ENCODE peak calls at places on chromosome 22, in four cellular contexts. One of them, this sample, is unnamed.

GRCh38 chr22:30206964-30207363 is 39.6 kb downstream of the LIF start:
- DNase-seq in cardiac muscle cell: peak
- DNase-seq in adrenal gland: peak
- DNase-seq in KBM-7: no peak
- DNase-seq in this sample: no peak

GRCh38 chr22:40853961-40854360 is 2.5 kb downstream of the ST13 start:
- DNase-seq in cardiac muscle cell: no peak
- DNase-seq in adrenal gland: no peak
- DNase-seq in KBM-7: no peak
- DNase-seq in this sample: no peak

GRCh38 chr22:48829908-48830307 is 997.8 kb downstream of the BRD1 start:
- DNase-seq in cardiac muscle cell: no peak
- DNase-seq in adrenal gland: no peak
- DNase-seq in KBM-7: no peak
- DNase-seq in this sample: no peak

GRCh38 chr22:43148581-43148980 is 2.8 kb upstream of the TSPO start:
- DNase-seq in cardiac muscle cell: no peak
- DNase-seq in adrenal gland: no peak
- DNase-seq in KBM-7: no peak
- DNase-seq in this sample: no peak

GRCh38 chr22:46726986-46727317 is 11.1 kb downstream of the CERK start:
- DNase-seq in cardiac muscle cell: no peak
- DNase-seq in adrenal gland: no peak
- DNase-seq in KBM-7: no peak
- DNase-seq in this sample: no peak

GRCh38 chr22:48318575-48319320 is 1508.9 kb downstream of the BRD1 start:
- DNase-seq in cardiac muscle cell: no peak
- DNase-seq in adrenal gland: no peak
- DNase-seq in KBM-7: no peak
- DNase-seq in this sample: no peak

GRCh38 chr22:37640591-37641250 is 1.3 kb downstream of the SH3BP1 start:
- DNase-seq in cardiac muscle cell: peak
- DNase-seq in adrenal gland: no peak
- DNase-seq in KBM-7: no peak
- DNase-seq in this sample: no peak

GRCh38 chr22:37827056-37827455 is 3.9 kb downstream of the GALR3 start:
- DNase-seq in cardiac muscle cell: peak
- DNase-seq in adrenal gland: no peak
- DNase-seq in KBM-7: no peak
- DNase-seq in this sample: no peak

GRCh38 chr22:44033689-44034088 is 9.6 kb downstream of the PARVB start:
- DNase-seq in cardiac muscle cell: peak
- DNase-seq in adrenal gland: no peak
- DNase-seq in KBM-7: no peak
- DNase-seq in this sample: no peak

GRCh38 chr22:48581821-48582469 is 1245.7 kb downstream of the BRD1 start:
- DNase-seq in cardiac muscle cell: no peak
- DNase-seq in adrenal gland: no peak
- DNase-seq in KBM-7: peak
- DNase-seq in this sample: no peak

GRCh38 chr22:25447689-25448434 is 116.6 kb upstream of the GRK3 start:
- DNase-seq in cardiac muscle cell: peak
- DNase-seq in adrenal gland: peak
- DNase-seq in KBM-7: peak
- DNase-seq in this sample: peak

GRCh38 chr22:47299211-47299878 is 536.9 kb downstream of the TBC1D22A start:
- DNase-seq in cardiac muscle cell: no peak
- DNase-seq in adrenal gland: no peak
- DNase-seq in KBM-7: no peak
- DNase-seq in this sample: no peak

GRCh38 chr22:47839586-47840245 is 1077.3 kb downstream of the TBC1D22A start:
- DNase-seq in cardiac muscle cell: no peak
- DNase-seq in adrenal gland: no peak
- DNase-seq in KBM-7: no peak
- DNase-seq in this sample: no peak

GRCh38 chr22:22940961-22941605 is 53.5 kb downstream of the IGLL5 start:
- DNase-seq in cardiac muscle cell: no peak
- DNase-seq in adrenal gland: peak
- DNase-seq in KBM-7: no peak
- DNase-seq in this sample: no peak

GRCh38 chr22:37109242-37109917 is at the start of gene TMPRSS6:
- DNase-seq in cardiac muscle cell: no peak
- DNase-seq in adrenal gland: no peak
- DNase-seq in KBM-7: no peak
- DNase-seq in this sample: no peak

GRCh38 chr22:46547883-46548244 is 10.4 kb upstream of the CELSR1 start:
- DNase-seq in cardiac muscle cell: peak
- DNase-seq in adrenal gland: peak
- DNase-seq in KBM-7: no peak
- DNase-seq in this sample: no peak

This sample was measured in activated T-helper 9 cell treated with anti-CD3 and anti-CD28 coated beads, Interleukin-2, amount 50 U/mL, for 16 hours.